ENCODE peak calls at places on chromosomes 5 and 9, in ten cellular contexts. O is cardiac fibroblast, C is lower leg skin, V is CD14-positive monocyte, M is stomach, N is gastrocnemius medialis, T is brain microvascular endothelial cell, D is glutamatergic neuron, G is AG09309, S is nephron progenitor cell. E is an unnamed sample.

GRCh38 chr5:2175041-2175440 is 292.3 kb upstream of the IRX4 start:
- DNase-seq in O (no peak), C (peak), V (no peak), M (no peak), N (no peak), T (no peak), D (no peak), G (no peak), S (no peak), E (no peak)

GRCh38 chr5:154653418-154653763 is 101.8 kb upstream of the LARP1 start:
- DNase-seq in O (no peak), C (no peak), V (no peak), M (peak), N (no peak), T (no peak), D (no peak), G (no peak), S (no peak), E (no peak)

GRCh38 chr5:36613771-36614656 is 7.6 kb downstream of the SLC1A3 start:
- DNase-seq in O (no peak), C (no peak), V (no peak), M (no peak), N (no peak), T (no peak), D (peak), G (no peak), S (no peak), E (no peak)

GRCh38 chr5:57887851-57888621 is 405.4 kb upstream of the ACTBL2 start:
- DNase-seq in O (peak), C (no peak), V (no peak), M (peak), N (peak), T (peak), D (peak), G (peak), S (peak), E (no peak)

GRCh38 chr9:122338989-122339388 is 31.8 kb upstream of the PTGS1 start:
- DNase-seq in O (no peak), C (peak), V (no peak), M (no peak), N (no peak), T (no peak), D (no peak), G (no peak), S (no peak), E (no peak)

GRCh38 chr5:56075361-56075760 is 80.6 kb upstream of the IL6ST start:
- DNase-seq in O (peak), C (peak), V (no peak), M (no peak), N (peak), T (no peak), D (no peak), G (no peak), S (no peak), E (no peak)

GRCh38 chr9:98523231-98523901 is 185.4 kb downstream of the GABBR2 start:
- DNase-seq in O (peak), C (no peak), V (no peak), M (no peak), N (no peak), T (peak), D (no peak), G (no peak), S (no peak), E (no peak)

GRCh38 chr5:149399775-149400174 is 20.7 kb upstream of the IL17B start:
- DNase-seq in O (no peak), C (no peak), V (no peak), M (no peak), N (no peak), T (no peak), D (no peak), G (no peak), S (no peak), E (no peak)

GRCh38 chr5:31421806-31422586 is 109.9 kb downstream of the DROSHA start:
- DNase-seq in O (no peak), C (no peak), V (no peak), M (no peak), N (no peak), T (no peak), D (no peak), G (no peak), S (no peak), E (no peak)

GRCh38 chr9:19788152-19788551 is 685 bp downstream of the SLC24A2 start:
- DNase-seq in O (no peak), C (no peak), V (no peak), M (no peak), N (no peak), T (no peak), D (peak), G (no peak), S (peak), E (no peak)

GRCh38 chr5:138438724-138439536 is at the start of gene REEP2:
- DNase-seq in O (peak), C (peak), V (no peak), M (peak), N (no peak), T (no peak), D (peak), G (no peak), S (peak), E (peak)

GRCh38 chr5:57650360-57651069 is 167.9 kb upstream of the ACTBL2 start:
- DNase-seq in O (peak), C (no peak), V (no peak), M (peak), N (peak), T (peak), D (peak), G (peak), S (peak), E (no peak)

GRCh38 chr9:69385474-69386091 is 60.6 kb downstream of the ENTREP1 start:
- DNase-seq in O (no peak), C (no peak), V (no peak), M (peak), N (no peak), T (no peak), D (no peak), G (no peak), S (no peak), E (no peak)

GRCh38 chr5:178642351-178642909 is 15.6 kb upstream of the CLK4 start:
- DNase-seq in O (peak), C (no peak), V (no peak), M (no peak), N (no peak), T (peak), D (no peak), G (peak), S (no peak), E (no peak)

GRCh38 chr9:118896356-118897000 is 472.8 kb downstream of the BRINP1 start:
- DNase-seq in O (no peak), C (no peak), V (no peak), M (no peak), N (no peak), T (no peak), D (peak), G (no peak), S (no peak), E (no peak)

GRCh38 chr9:104027295-104027694 is 66.8 kb upstream of the SMC2 start:
- DNase-seq in O (no peak), C (no peak), V (no peak), M (no peak), N (no peak), T (no peak), D (no peak), G (no peak), S (no peak), E (no peak)

GRCh38 chr9:104025109-104025508 is 69.0 kb upstream of the SMC2 start:
- DNase-seq in O (no peak), C (no peak), V (no peak), M (no peak), N (no peak), T (no peak), D (no peak), G (no peak), S (no peak), E (no peak)

GRCh38 chr9:104028827-104029226 is 65.3 kb upstream of the SMC2 start:
- DNase-seq in O (no peak), C (no peak), V (no peak), M (no peak), N (no peak), T (no peak), D (no peak), G (no peak), S (no peak), E (no peak)

GRCh38 chr9:104025945-104026344 is 68.2 kb upstream of the SMC2 start:
- DNase-seq in O (peak), C (no peak), V (no peak), M (no peak), N (no peak), T (no peak), D (no peak), G (no peak), S (no peak), E (no peak)
- TF ChIP-seq CTCF in O (no peak), C (no peak), V (no peak), M (no peak), N (no peak), T (no peak), D (no peak), G (no peak), S (no peak), E (no peak)

GRCh38 chr9:120775859-120776258 is 17.4 kb downstream of the FBXW2 start:
- DNase-seq in O (no peak), C (no peak), V (no peak), M (no peak), N (no peak), T (no peak), D (no peak), G (no peak), S (no peak), E (no peak)

GRCh38 chr9:120777229-120777628 is 16.0 kb downstream of the FBXW2 start:
- DNase-seq in O (no peak), C (no peak), V (no peak), M (no peak), N (no peak), T (no peak), D (no peak), G (no peak), S (no peak), E (no peak)

GRCh38 chr9:120778758-120779157 is 14.5 kb downstream of the FBXW2 start:
- DNase-seq in O (no peak), C (no peak), V (no peak), M (no peak), N (no peak), T (no peak), D (no peak), G (no peak), S (no peak), E (no peak)

GRCh38 chr9:120774719-120775118 is 18.5 kb downstream of the FBXW2 start:
- DNase-seq in O (no peak), C (no peak), V (no peak), M (no peak), N (no peak), T (no peak), D (no peak), G (no peak), S (no peak), E (no peak)

GRCh38 chr9:120776788-120777187 is 16.4 kb downstream of the FBXW2 start:
- DNase-seq in O (no peak), C (no peak), V (no peak), M (no peak), N (no peak), T (no peak), D (no peak), G (no peak), S (no peak), E (no peak)
- TF ChIP-seq CTCF in O (no peak), C (no peak), V (no peak), M (no peak), N (no peak), T (no peak), D (no peak), G (no peak), S (no peak), E (no peak)

GRCh38 chr5:43497311-43498104 is 13.8 kb upstream of the TMEM267 start:
- DNase-seq in O (no peak), C (no peak), V (no peak), M (no peak), N (no peak), T (no peak), D (no peak), G (no peak), S (no peak), E (no peak)
- TF ChIP-seq CTCF in O (no peak), C (no peak), V (no peak), M (no peak), N (no peak), T (no peak), D (no peak), G (no peak), S (no peak), E (no peak)

DNA sequence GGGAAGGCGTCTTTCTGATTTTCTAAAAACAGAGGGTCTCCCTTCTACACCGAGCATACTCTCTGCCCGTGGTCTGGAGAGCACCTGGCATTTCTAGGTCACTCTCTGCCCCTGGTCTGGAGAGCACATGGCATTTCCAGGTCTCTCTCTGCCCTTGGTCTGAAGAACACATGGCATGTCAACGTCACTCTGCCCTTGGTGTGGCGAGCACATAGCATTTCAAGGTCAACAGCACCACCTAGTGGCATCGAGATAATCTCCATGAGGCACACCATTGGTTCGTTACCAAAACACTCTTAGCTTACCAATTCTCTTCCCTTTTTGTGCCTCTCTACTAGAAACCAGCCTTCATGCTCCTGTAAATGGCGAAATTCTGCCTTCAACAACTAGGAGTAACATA is 616.5 kb upstream of the NUDT12 start:
- DNase-seq in O (peak), C (no peak), V (no peak), M (peak), N (peak), T (peak), D (no peak), G (peak), S (peak), E (no peak)
- TF ChIP-seq CTCF in O (peak), C (no peak), V (no peak), M (no peak), N (peak), T (peak), D (peak), G (peak), S (no peak), E (no peak)

DNA sequence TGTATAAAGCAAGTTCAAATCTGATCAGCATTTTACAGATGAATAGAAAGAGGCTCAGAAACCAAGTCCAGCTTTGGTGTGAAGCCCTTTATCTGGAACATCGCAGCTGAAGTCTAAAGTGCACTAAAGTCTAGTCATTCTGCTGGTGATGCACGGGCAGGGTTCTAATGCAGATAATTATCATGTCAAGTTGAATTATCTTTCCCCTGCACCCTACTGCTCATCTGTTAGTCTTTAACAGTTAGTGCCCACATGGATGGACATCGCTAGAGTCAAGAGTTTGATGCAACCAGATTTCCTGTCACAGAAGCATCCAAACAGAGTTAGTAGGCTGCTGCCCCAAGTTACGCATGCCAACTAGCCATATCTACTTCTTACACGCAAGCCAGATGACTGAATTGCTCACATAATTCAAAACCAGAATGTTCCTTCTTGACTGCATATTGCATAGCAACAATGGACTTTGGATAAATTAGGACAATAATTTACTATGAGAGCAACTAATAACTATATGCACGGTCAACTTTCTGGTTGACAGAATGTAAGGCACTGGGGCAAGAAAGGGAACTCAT is 1.6 kb upstream of the TOMM5 start:
- DNase-seq in O (no peak), C (no peak), V (no peak), M (no peak), N (no peak), T (no peak), D (no peak), G (no peak), S (no peak), E (no peak)
- TF ChIP-seq CTCF in O (no peak), C (no peak), V (no peak), M (no peak), N (no peak), T (no peak), D (no peak), G (no peak), S (no peak), E (no peak)

GRCh38 chr9:80496901-80497565 is 925.3 kb downstream of the TLE4 start:
- DNase-seq in O (no peak), C (no peak), V (no peak), M (no peak), N (no peak), T (no peak), D (no peak), G (no peak), S (peak), E (no peak)

GRCh38 chr9:80501635-80502034 is 929.9 kb downstream of the TLE4 start:
- DNase-seq in O (no peak), C (no peak), V (no peak), M (no peak), N (no peak), T (peak), D (no peak), G (no peak), S (no peak), E (no peak)

GRCh38 chr9:80503692-80504400 is 932.1 kb downstream of the TLE4 start:
- DNase-seq in O (no peak), C (no peak), V (no peak), M (no peak), N (no peak), T (peak), D (no peak), G (no peak), S (no peak), E (no peak)

GRCh38 chr9:80498165-80498564 is 926.4 kb downstream of the TLE4 start:
- DNase-seq in O (no peak), C (no peak), V (no peak), M (no peak), N (no peak), T (no peak), D (peak), G (no peak), S (no peak), E (no peak)

DNA sequence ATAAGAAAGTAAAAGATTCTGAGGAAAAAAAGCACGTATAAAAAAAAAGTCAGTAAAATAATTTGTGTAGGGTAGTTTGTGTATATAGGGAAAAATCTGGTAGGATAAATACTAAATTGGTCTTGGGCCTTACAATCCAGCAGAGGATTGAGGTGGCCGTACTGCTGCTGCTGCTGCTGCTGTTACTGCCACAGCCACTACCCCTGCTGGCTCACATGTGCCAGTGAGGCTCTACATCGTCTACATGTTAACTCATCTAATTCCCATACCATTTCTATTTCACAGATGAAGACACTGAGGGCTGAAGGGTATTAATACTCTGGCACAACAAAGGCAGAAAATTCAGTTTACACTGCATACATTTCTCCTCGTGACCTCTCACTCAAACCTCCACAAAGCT is 928.5 kb downstream of the TLE4 start:
- DNase-seq in O (no peak), C (no peak), V (no peak), M (no peak), N (no peak), T (no peak), D (no peak), G (no peak), S (no peak), E (no peak)
- TF ChIP-seq CTCF in O (no peak), C (no peak), V (no peak), M (no peak), N (no peak), T (no peak), D (no peak), G (no peak), S (no peak), E (no peak)

DNA sequence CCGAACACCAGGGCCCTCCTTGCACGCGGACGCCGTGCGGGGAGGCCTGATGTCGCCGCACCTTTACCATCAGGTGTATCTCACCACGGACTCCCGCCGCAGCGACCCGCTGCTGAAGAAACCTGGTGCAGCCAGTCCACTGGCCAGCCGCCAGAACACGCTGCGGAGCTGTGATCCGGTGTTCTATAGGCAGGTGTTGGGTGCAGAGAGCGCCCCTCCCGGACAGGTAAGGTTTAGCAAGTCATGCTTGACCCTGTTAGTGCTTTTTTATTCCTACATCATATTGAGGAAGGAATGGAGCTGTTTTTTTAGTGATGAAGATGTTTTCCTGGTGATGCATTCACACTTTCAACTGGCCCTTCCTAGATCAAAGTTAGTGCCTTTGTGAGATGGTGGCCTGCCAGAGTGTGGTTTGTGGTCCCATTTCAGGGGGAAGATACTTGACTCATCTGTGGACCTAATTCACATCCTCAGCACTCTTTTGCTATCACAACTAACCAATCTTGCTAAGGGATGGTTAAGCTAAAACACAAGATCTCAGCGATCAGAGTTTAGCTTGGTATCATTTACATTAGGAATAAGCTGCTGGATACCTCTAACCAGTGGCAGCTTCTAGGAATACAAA is 2.7 kb downstream of the PCDHGC3 start:
- DNase-seq in O (no peak), C (peak), V (no peak), M (peak), N (no peak), T (no peak), D (no peak), G (no peak), S (no peak), E (no peak)
- TF ChIP-seq CTCF in O (peak), C (no peak), V (no peak), M (no peak), N (no peak), T (peak), D (no peak), G (peak), S (no peak), E (no peak)

E was measured in activated B cell treated with CpG ODN at 0.5 μM for 24 hours.